ENCODE peak calls at places on chromosomes 7 and 10, in nine cellular contexts. M is adrenal gland, S is fibroblast of pulmonary artery, N is neural progenitor cell, J is mesendoderm, U is uterus, H is tibial artery, F is AG09309, P is fibroblast of the aortic adventitia. D is an unnamed sample.

GRCh38 chr7:29442146-29442545 is 121.5 kb upstream of the PRR15 start:
- DNase-seq in M (no peak), S (peak), N (peak), J (peak), U (no peak), H (no peak), F (no peak), P (no peak), D (peak)

GRCh38 chr7:74612015-74612829 is 45.3 kb upstream of the GTF2I start:
- DNase-seq in M (no peak), S (peak), N (peak), J (peak), U (no peak), H (no peak), F (no peak), P (peak), D (no peak)

GRCh38 chr7:33692956-33693355 is 212.4 kb upstream of the BMPER start:
- DNase-seq in M (no peak), S (peak), N (no peak), J (no peak), U (no peak), H (no peak), F (peak), P (peak), D (peak)

GRCh38 chr10:57351076-57351475 is 916.6 kb downstream of the IPMK start:
- DNase-seq in M (no peak), S (no peak), N (no peak), J (no peak), U (no peak), H (no peak), F (no peak), P (no peak), D (no peak)

GRCh38 chr10:108003061-108003460 is 838.6 kb upstream of the SORCS1 start:
- DNase-seq in M (no peak), S (no peak), N (no peak), J (no peak), U (no peak), H (no peak), F (no peak), P (no peak), D (no peak)

GRCh38 chr7:68542831-68543230 is 1055.4 kb upstream of the AUTS2 start:
- DNase-seq in M (no peak), S (no peak), N (no peak), J (no peak), U (no peak), H (no peak), F (no peak), P (no peak), D (no peak)

GRCh38 chr7:114273218-114273617 is 141.4 kb upstream of the FOXP2 start:
- DNase-seq in M (no peak), S (no peak), N (no peak), J (no peak), U (no peak), H (no peak), F (no peak), P (no peak), D (no peak)

GRCh38 chr7:44847509-44847919 is 373 bp downstream of the H2AZ2 start:
- DNase-seq in M (peak), S (peak), N (peak), J (peak), U (peak), H (peak), F (no peak), P (peak), D (peak)

GRCh38 chr7:129553861-129554530 is 51.7 kb downstream of the SMKR1 start:
- DNase-seq in M (no peak), S (no peak), N (no peak), J (no peak), U (no peak), H (no peak), F (no peak), P (peak), D (peak)

GRCh38 chr7:51246258-51247245 is 70.1 kb downstream of the COBL start:
- DNase-seq in M (peak), S (no peak), N (no peak), J (no peak), U (no peak), H (peak), F (no peak), P (no peak), D (no peak)

GRCh38 chr10:72229261-72230251 is 13.5 kb upstream of the ASCC1 start:
- DNase-seq in M (peak), S (peak), N (no peak), J (peak), U (no peak), H (peak), F (no peak), P (peak), D (no peak)

GRCh38 chr7:74083117-74083876 is at the start of gene LIMK1:
- DNase-seq in M (peak), S (peak), N (peak), J (peak), U (peak), H (peak), F (no peak), P (peak), D (no peak)

GRCh38 chr7:155002411-155003214 is at the start of gene PAXIP1:
- DNase-seq in M (peak), S (peak), N (peak), J (peak), U (no peak), H (peak), F (no peak), P (no peak), D (no peak)

GRCh38 chr7:82559203-82559805 is 115.7 kb upstream of the CACNA2D1 start:
- DNase-seq in M (no peak), S (no peak), N (peak), J (peak), U (no peak), H (no peak), F (no peak), P (no peak), D (no peak)

GRCh38 chr7:121005996-121006565 is 17.6 kb downstream of the CPED1 start:
- DNase-seq in M (no peak), S (no peak), N (no peak), J (no peak), U (no peak), H (no peak), F (no peak), P (no peak), D (no peak)

GRCh38 chr7:12494354-12495024 is 76.0 kb upstream of the SCIN start:
- DNase-seq in M (no peak), S (no peak), N (peak), J (peak), U (no peak), H (no peak), F (no peak), P (no peak), D (no peak)

GRCh38 chr7:32164341-32164996 is 94.3 kb upstream of the PDE1C start:
- DNase-seq in M (peak), S (peak), N (peak), J (peak), U (no peak), H (no peak), F (peak), P (peak), D (peak)

GRCh38 chr7:139774376-139774775 is 3.4 kb downstream of the HIPK2 start:
- DNase-seq in M (no peak), S (peak), N (no peak), J (no peak), U (no peak), H (no peak), F (peak), P (peak), D (peak)

GRCh38 chr10:35353805-35354204 is 17.5 kb downstream of the CCNY start:
- DNase-seq in M (no peak), S (no peak), N (no peak), J (no peak), U (no peak), H (no peak), F (no peak), P (peak), D (no peak)

GRCh38 chr10:64265961-64266360 is 744.8 kb downstream of the REEP3 start:
- DNase-seq in M (no peak), S (no peak), N (no peak), J (no peak), U (no peak), H (no peak), F (no peak), P (no peak), D (no peak)

GRCh38 chr10:932589-932988 is 1.1 kb upstream of the LARP4B start:
- DNase-seq in M (no peak), S (no peak), N (no peak), J (no peak), U (peak), H (no peak), F (no peak), P (no peak), D (no peak)

GRCh38 chr10:35735412-35735811 is 93.3 kb upstream of the FZD8 start:
- DNase-seq in M (no peak), S (peak), N (no peak), J (no peak), U (no peak), H (no peak), F (peak), P (peak), D (peak)

GRCh38 chr7:74343281-74344127 is 54.3 kb downstream of the CLIP2 start:
- DNase-seq in M (peak), S (peak), N (no peak), J (no peak), U (no peak), H (no peak), F (peak), P (peak), D (peak)

GRCh38 chr10:71999360-72000072 is 35.3 kb downstream of the CHST3 start:
- DNase-seq in M (peak), S (peak), N (peak), J (peak), U (peak), H (peak), F (no peak), P (peak), D (peak)

GRCh38 chr7:30709549-30709948 is 27.3 kb upstream of the CRHR2 start:
- DNase-seq in M (no peak), S (no peak), N (peak), J (peak), U (no peak), H (no peak), F (no peak), P (no peak), D (no peak)

GRCh38 chr7:32062150-32062549 is 8.1 kb downstream of the PDE1C start:
- DNase-seq in M (peak), S (peak), N (peak), J (peak), U (peak), H (peak), F (no peak), P (peak), D (no peak)

GRCh38 chr7:44434201-44434600 is 56.3 kb downstream of the NUDCD3 start:
- DNase-seq in M (no peak), S (no peak), N (no peak), J (no peak), U (no peak), H (no peak), F (no peak), P (peak), D (no peak)

GRCh38 chr10:124983321-124983720 is 41.4 kb downstream of the ZRANB1 start:
- DNase-seq in M (no peak), S (peak), N (no peak), J (peak), U (no peak), H (no peak), F (no peak), P (no peak), D (no peak)

GRCh38 chr7:4307645-4308590 is 374.2 kb upstream of the FOXK1 start:
- DNase-seq in M (no peak), S (no peak), N (no peak), J (peak), U (no peak), H (no peak), F (no peak), P (no peak), D (no peak)

GRCh38 chr10:49844775-49845561 is 82.8 kb upstream of the OGDHL start:
- DNase-seq in M (no peak), S (peak), N (no peak), J (no peak), U (no peak), H (no peak), F (no peak), P (peak), D (no peak)

DNA sequence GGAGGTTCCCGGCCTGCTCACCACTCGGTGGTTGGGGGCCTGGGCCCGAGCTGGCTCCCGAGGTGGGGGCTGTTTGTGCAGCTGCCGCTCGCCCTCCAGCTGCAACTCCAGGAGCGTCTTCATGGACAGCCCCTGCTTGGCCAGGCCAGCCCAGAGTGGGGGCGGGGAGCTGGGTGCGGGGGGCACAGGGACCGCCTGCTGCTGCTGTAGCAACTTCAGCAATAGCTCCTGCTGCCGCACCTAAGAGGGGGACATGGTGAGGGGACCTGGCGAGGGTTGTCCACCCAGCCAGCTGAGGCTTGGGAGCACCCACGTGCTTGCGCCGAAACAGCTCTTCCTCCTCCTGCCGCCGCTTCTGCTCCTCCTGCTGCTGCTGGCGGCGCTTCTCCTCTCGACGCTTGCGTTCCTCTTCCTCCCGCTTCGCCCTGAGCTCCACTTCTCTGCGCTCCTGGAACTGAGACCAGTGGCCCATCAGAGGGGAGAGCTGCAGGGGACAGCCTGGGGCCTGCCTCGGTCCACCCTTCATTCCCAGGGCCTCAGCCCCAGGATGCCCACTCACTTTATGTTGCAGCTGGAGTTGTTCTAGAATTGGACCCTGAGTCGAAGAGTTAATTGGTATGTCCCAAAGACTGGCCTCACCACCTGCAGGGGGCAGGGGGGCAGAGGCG is 9.6 kb downstream of the GNB2 start:
- DNase-seq in M (no peak), S (no peak), N (no peak), J (no peak), U (no peak), H (no peak), F (no peak), P (no peak), D (no peak)
- H3K4me3 ChIP-seq in M (no peak), S (no peak), N (no peak), J (no peak), U (no peak), H (no peak), F (no peak), P (no peak), D (no peak)

DNA sequence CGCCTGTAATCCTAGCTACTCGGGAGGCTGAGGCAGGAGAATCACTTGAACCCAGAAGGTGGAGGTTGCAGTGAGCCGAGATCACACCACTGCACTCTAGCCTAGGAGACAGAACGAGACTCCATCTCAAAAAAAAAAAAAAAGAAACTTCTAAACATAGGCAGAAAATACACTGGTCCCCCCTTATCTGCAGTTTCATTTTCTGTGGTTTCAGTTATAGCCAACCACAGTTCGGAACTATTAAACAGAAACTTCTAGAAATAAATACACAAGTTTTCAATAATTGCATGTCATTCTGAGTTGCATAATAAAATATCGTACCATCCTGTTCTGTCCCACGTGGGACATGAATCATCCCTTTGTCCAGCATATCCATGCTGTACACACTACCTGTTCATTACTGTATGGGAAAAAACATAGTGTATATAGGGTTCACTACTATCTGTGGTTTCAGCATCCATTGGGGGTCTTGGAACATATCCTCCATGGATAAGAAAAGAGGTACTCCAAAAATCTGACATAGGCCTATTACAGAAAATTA is 8.0 kb downstream of the XRCC2 start:
- DNase-seq in M (no peak), S (no peak), N (no peak), J (no peak), U (no peak), H (no peak), F (no peak), P (no peak), D (no peak)
- H3K4me3 ChIP-seq in M (no peak), S (no peak), N (no peak), J (no peak), U (no peak), H (no peak), F (no peak), P (no peak), D (no peak)

DNA sequence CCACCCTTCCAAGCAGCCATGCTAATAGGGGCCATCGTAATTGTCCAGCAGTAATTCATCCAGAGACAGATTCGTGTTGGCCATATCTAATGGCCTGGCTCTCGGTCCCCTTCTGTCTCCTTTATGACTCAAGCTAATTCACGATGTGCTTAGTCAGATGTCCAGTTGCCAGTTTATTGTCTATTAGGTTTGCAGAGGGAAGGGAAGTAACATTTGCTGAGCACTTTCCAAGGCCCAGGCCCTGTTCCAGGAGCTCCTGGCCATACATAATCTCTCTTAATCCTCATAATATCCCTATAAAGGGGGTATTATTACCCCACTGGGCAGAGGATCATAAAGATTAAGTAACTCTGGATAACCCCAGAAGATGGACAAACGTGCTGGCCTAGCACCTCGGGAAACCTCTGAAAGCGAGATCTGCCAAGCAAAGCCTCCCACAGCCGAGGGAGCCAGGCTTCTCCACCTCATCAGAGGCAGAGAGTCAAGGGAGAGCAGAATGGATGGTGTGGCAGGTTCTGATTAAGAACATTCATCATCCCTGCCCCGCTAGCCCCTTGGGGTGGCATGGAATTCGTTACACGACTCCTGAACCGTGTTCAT is 153.7 kb downstream of the PLXNA4 start:
- DNase-seq in M (no peak), S (peak), N (no peak), J (no peak), U (peak), H (no peak), F (no peak), P (peak), D (no peak)
- H3K4me3 ChIP-seq in M (no peak), S (no peak), N (no peak), J (no peak), U (no peak), H (no peak), F (no peak), P (no peak), D (no peak)

DNA sequence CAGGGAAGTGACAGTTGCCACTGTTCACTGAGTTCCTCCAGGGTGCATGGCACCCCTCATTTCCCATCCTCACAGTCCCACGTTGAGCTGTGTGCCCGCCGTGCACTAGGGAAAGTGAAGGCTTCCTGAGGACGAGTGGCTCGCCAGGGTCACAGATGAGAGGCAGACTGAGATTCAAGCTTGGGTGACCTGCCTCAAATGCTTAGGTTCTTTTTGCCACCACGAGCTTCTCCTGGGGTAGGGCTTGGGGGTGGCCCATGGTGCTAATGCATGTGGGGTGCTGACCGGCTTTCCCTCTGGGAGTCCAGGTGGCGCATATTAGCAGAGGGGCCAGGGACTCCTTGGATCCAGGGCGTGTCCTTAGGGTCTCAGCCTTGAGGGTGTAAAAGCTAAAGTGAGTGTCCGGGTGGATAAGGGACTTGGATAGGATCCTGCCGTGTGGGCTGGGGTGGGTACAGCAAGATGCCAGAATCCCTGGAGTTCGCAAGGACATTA is 1.9 kb downstream of the CALHM2 start:
- DNase-seq in M (no peak), S (no peak), N (no peak), J (no peak), U (no peak), H (peak), F (no peak), P (no peak), D (no peak)
- H3K4me3 ChIP-seq in M (no peak), S (peak), N (no peak), J (no peak), U (peak), H (peak), F (peak), P (peak), D (no peak)

DNA sequence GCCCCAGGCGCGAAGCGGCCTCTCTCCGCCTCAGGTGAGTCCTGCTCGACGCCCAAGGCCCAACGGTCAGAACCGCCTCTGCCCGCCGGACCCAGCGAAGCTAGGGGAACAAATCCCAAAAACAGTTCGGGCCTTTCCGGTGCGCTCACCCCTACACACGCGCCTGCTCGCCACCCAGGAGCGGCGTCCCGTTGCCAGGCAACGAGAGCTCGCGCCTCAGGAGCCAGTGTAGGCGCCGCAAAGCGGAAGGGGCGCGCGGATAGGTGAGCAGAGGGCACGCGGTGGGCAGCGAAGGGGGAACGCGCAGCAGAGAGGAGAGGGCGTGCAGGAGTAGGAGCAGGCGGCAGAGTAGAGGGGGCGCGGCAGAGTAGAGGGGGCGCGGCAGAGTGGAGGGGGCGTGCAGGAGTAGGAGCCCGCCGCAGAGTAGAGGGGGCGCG is at the start of the genes DYDC1 and DYDC2:
- DNase-seq in M (peak), S (peak), N (peak), J (peak), U (peak), H (no peak), F (no peak), P (no peak), D (no peak)
- H3K4me3 ChIP-seq in M (no peak), S (peak), N (peak), J (peak), U (peak), H (peak), F (no peak), P (no peak), D (peak)

GRCh38 chr10:122663516-122664130 is 36.0 kb downstream of the C10orf120 start:
- DNase-seq in M (no peak), S (no peak), N (no peak), J (no peak), U (no peak), H (no peak), F (no peak), P (no peak), D (no peak)

GRCh38 chr10:122659651-122660050 is 40.0 kb downstream of the C10orf120 start:
- DNase-seq in M (no peak), S (no peak), N (no peak), J (no peak), U (no peak), H (no peak), F (no peak), P (no peak), D (no peak)

GRCh38 chr10:122662231-122662630 is 37.4 kb downstream of the C10orf120 start:
- DNase-seq in M (no peak), S (no peak), N (no peak), J (no peak), U (no peak), H (no peak), F (no peak), P (no peak), D (no peak)

GRCh38 chr10:122658356-122659049 is 41.1 kb downstream of the C10orf120 start:
- DNase-seq in M (no peak), S (no peak), N (no peak), J (no peak), U (no peak), H (no peak), F (no peak), P (no peak), D (no peak)

GRCh38 chr10:122660696-122661095 is 39.0 kb downstream of the C10orf120 start:
- DNase-seq in M (no peak), S (no peak), N (no peak), J (no peak), U (no peak), H (peak), F (no peak), P (no peak), D (no peak)
- H3K4me3 ChIP-seq in M (no peak), S (no peak), N (no peak), J (no peak), U (no peak), H (no peak), F (no peak), P (no peak), D (no peak)

D was measured in skeletal muscle cell.